ENCODE peak calls at places on chromosomes 13 and 19, in ten cellular contexts. B is left cardiac atrium; H is naive thymus-derived CD8-positive, alpha-beta T cell; C is gastrocnemius medialis; M is mucosa of descending colon; S is left lung; F is T-helper 17 cell; V is activated T-cell treated with anti-CD3 and anti-CD28 coated beads, Interleukin-2, amount 50 U/mL, for 4 hours; Q is pancreas; K is esophagus mucosa. I is an unnamed sample.
A peak's percentile ranks its signal among the peaks of the same experiment; 100 is the strongest.

GRCh38 chr19:3055741-3056453 is 6.4 kb downstream of the TLE5 start:
- ATAC-seq in F (no peak), K (peak; percentile 70), C (no peak), V (no peak), H (no peak), B (no peak), Q (peak; percentile 56), S (peak; percentile 64), M (peak; percentile 77), I (no peak)

GRCh38 chr19:49581007-49581508 is at the start of gene PRRG2:
- ATAC-seq in F (no peak), C (no peak), M (peak; percentile 83), Q (peak; percentile 87), K (peak; percentile 58), H (no peak), V (no peak), S (peak; percentile 86), B (no peak), I (no peak)

GRCh38 chr13:51646041-51646670 is 61.9 kb downstream of the WDFY2 start:
- ATAC-seq in H (peak; percentile 56), K (no peak), S (no peak), F (peak; percentile 57), V (peak; percentile 70), C (no peak), B (no peak), Q (no peak), M (no peak), I (no peak)

GRCh38 chr13:22736768-22737092 is 444.0 kb upstream of the SGCG start:
- ATAC-seq in M (no peak), C (no peak), K (no peak), Q (peak; percentile 61), S (peak; percentile 81), V (no peak), H (no peak), B (no peak), F (no peak), I (no peak)

GRCh38 chr13:94028234-94029145 is 451.0 kb downstream of the DCT start:
- ATAC-seq in C (no peak), B (no peak), S (no peak), F (no peak), Q (no peak), K (no peak), V (no peak), M (no peak), H (no peak), I (no peak)

GRCh38 chr13:110341445-110342247 is 34.6 kb downstream of the COL4A2 start:
- ATAC-seq in C (peak; percentile 5), H (peak; percentile 18), S (peak; percentile 23), V (peak; percentile 19), M (no peak), Q (peak; percentile 33), F (peak; percentile 25), B (no peak), K (no peak), I (no peak)

GRCh38 chr13:23628765-23629565 is 58.8 kb downstream of the TNFRSF19 start:
- ATAC-seq in K (no peak), H (no peak), Q (peak; percentile 69), S (no peak), F (no peak), B (peak; percentile 79), C (no peak), M (no peak), V (no peak), I (no peak)

GRCh38 chr19:32748497-32748896 is 28.9 kb downstream of the TDRD12 start:
- ATAC-seq in S (no peak), H (peak; percentile 49), C (no peak), Q (no peak), B (no peak), V (no peak), K (no peak), M (no peak), F (no peak), I (no peak)

GRCh38 chr19:28492201-28492600 is 720.8 kb downstream of the UQCRFS1 start:
- ATAC-seq in V (no peak), B (no peak), Q (no peak), K (no peak), M (no peak), H (no peak), F (no peak), S (no peak), C (no peak), I (no peak)

GRCh38 chr19:12265921-12266704 is 28.6 kb downstream of the ZNF44 start:
- ATAC-seq in B (no peak), F (no peak), M (no peak), Q (peak; percentile 30), H (no peak), V (no peak), C (no peak), S (no peak), K (no peak), I (no peak)